ENCODE peak calls at places on chromosomes 2 and 18, in five cellular contexts. C is tibial nerve; T is activated CD4-positive, CD25-positive, alpha-beta regulatory T cell; L is ovary; V is transverse colon. W is an unnamed sample.

GRCh38 chr18:42545825-42546224 is 569.7 kb downstream of the RIT2 start:
- DNase-seq in C (no peak), T (no peak), L (no peak), V (no peak), W (peak)

GRCh38 chr2:47601518-47602015 is 181.4 kb upstream of the MSH6 start:
- DNase-seq in C (no peak), T (no peak), L (no peak), V (no peak), W (no peak)

GRCh38 chr2:206084870-206085741 is 868 bp downstream of the INO80D start:
- DNase-seq in C (peak), T (peak), L (peak), V (peak), W (peak)

GRCh38 chr2:84970266-84970955 is 550 bp upstream of the KCMF1 start:
- DNase-seq in C (peak), T (no peak), L (peak), V (peak), W (no peak)

GRCh38 chr2:238247002-238247822 is 7.4 kb upstream of the HES6 start:
- DNase-seq in C (no peak), T (no peak), L (no peak), V (no peak), W (no peak)

GRCh38 chr2:105261061-105261460 is 19.5 kb downstream of the GPR45 start:
- DNase-seq in C (no peak), T (no peak), L (no peak), V (no peak), W (no peak)

GRCh38 chr2:98876741-98877140 is 59.3 kb downstream of the CRACDL start:
- DNase-seq in C (peak), T (no peak), L (no peak), V (no peak), W (no peak)

GRCh38 chr2:83420993-83421392 is 1038.1 kb downstream of the SUCLG1 start:
- DNase-seq in C (no peak), T (no peak), L (no peak), V (no peak), W (no peak)

GRCh38 chr2:96403481-96403880 is 67.9 kb downstream of the NCAPH start:
- DNase-seq in C (no peak), T (no peak), L (no peak), V (no peak), W (no peak)

GRCh38 chr2:156147594-156148330 is 184.8 kb downstream of the NR4A2 start:
- DNase-seq in C (no peak), T (no peak), L (no peak), V (no peak), W (no peak)

W was measured in NCI-H460.